ENCODE peak calls at places on chromosome 4, in six cellular contexts. T, W, C, I, A and D are unnamed samples.

GRCh38 chr4:41179086-41179374 is 35.3 kb downstream of the APBB2 start:
- DNase-seq in A (no peak), W (no peak), T (no peak), I (no peak), C (no peak), D (no peak)

GRCh38 chr4:35934370-35934981 is 309.8 kb downstream of the ARAP2 start:
- DNase-seq in C (no peak), T (no peak), W (no peak), A (peak; percentile 37), I (no peak), D (no peak)

GRCh38 chr4:52997132-52997416 is 135.0 kb downstream of the RASL11B start:
- DNase-seq in C (no peak), W (no peak), T (no peak), I (no peak), A (no peak), D (no peak)

GRCh38 chr4:142778908-142779307 is 67.2 kb downstream of the INPP4B start:
- DNase-seq in C (no peak), I (no peak), T (no peak), W (no peak), A (no peak), D (no peak)

GRCh38 chr4:18106620-18107019 is 85.1 kb upstream of the LCORL start:
- DNase-seq in C (no peak), T (no peak), A (no peak), I (no peak), W (no peak), D (no peak)

GRCh38 chr4:7395635-7396034 is 39.1 kb downstream of the PSAPL1 start:
- DNase-seq in W (no peak), I (no peak), C (peak; percentile 64), T (no peak), A (no peak), D (peak; percentile 25)

GRCh38 chr4:43251760-43252317 is 359.3 kb downstream of the GRXCR1 start:
- DNase-seq in I (no peak), W (no peak), T (no peak), C (no peak), A (no peak), D (no peak)

GRCh38 chr4:168059251-168059650 is 33.1 kb upstream of the ANXA10 start:
- DNase-seq in C (no peak), I (no peak), W (no peak), T (no peak), A (no peak), D (no peak)

GRCh38 chr4:150569384-150569987 is 12.5 kb upstream of the MAB21L2 start:
- DNase-seq in T (peak; percentile 86), A (no peak), W (peak; percentile 75), C (no peak), I (no peak), D (no peak)

GRCh38 chr4:56976878-56977320 is 507 bp downstream of the NOA1 start:
- DNase-seq in C (no peak), T (no peak), A (peak; percentile 54), I (peak; percentile 89), W (peak; percentile 71), D (peak; percentile 87)

DNA sequence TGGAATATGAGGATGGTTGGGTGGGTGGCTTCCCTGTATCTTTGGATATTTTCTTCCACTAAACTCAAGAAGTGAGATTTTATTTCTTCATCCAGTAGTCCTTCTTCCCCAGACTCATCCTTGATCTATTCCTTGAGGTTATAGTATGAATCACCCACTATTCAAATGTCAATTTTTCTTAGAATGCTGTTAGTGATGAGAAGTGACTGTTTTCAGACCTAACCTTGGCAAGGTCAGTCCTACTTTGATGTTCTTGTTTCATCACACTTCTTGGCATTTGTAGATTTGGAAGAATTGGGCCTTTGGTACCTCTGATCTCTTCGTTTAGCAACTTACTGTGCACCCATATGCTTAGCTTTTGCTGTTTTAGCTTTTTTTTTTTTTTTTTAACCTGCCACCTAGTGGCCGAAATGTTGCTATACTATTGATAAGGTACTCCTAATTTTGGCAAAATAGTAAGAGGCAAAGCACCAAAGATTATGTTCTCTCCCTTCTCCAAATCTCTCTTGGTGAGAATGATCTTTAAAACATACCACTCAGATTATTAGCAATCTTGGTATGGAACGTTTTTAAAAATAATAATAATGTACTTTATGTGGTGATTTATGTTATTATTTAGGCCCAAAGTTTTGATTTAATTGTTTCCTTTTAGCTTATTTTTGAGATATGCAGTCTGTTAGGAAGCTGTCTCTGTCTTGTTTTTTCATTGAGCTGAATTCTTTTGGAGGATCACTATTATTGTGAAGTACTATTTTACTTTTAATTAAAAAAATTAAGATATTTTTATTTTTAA is 16.5 kb downstream of the DCK start:
- DNase-seq in I (no peak), W (no peak), T (no peak), C (no peak), A (peak; percentile 47), D (no peak)
- TF ChIP-seq CTCF in I (peak; percentile 71), W (peak; percentile 24), T (peak; percentile 55), C (peak; percentile 40), A (peak; percentile 62), D (peak; percentile 83)

DNA sequence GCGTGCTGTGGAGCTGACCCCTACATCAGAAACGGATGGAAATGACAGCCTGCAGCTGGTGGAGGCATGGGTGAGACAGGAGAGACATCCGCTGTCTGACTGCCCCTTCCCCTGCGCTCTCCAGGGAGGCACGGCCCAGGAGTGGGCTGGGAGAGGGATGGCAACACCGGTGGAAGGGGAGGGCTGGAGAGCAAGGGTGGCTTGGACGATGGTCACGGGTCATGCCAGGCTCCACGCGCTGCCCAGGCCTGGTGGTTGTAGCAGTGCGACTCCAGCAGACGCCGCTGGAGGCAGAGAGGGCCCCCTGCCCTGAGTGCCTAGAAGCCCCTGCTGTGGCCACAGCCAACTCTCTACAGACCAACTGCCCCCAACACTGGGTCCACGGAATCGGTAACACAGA is 47.9 kb downstream of the GAK start:
- DNase-seq in I (no peak), C (no peak), W (no peak), T (no peak), A (no peak), D (no peak)
- H3K36me3 ChIP-seq in I (peaks cover 84% of the 10 kb centered on the region), C (peaks cover 57% of the 10 kb centered on the region), W (peaks cover 96% of the 10 kb centered on the region), T (peaks cover 42% of the 10 kb centered on the region), A (no peaks in the 10 kb centered on the region), D (peaks cover 37% of the 10 kb centered on the region)

DNA sequence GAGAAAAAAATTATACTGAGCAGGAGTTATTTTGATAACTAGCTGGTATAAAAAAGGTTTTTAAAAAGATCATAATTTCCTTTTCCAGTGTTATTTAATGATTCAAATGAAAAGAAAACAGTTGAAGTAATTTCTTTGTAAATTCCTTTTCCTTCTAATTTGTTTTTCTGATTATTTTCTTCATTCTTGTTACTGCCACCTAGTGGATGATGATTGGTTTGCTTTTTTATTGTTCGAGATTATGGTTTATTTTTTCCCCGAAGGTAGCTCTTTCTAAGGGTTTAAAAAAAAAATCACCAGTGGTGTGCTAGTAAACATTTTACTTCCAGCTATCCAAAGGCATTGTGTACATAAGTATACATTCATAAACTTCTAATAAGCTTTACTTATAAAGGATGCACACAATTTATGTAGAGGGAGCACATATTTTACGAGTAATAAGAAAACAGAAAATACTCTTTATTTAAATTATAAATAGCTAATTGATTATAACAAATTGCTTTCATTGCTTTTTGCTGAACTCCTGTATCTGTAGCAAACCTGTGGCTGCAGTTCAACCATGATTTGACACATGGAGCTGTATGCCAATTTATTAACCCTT is 98.0 kb upstream of the ANK2 start:
- DNase-seq in C (no peak), T (no peak), I (no peak), W (no peak), A (peak; percentile 7), D (no peak)
- H3K27me3 ChIP-seq in C (no peaks in the 10 kb centered on the region), T (no peaks in the 10 kb centered on the region), I (no peaks in the 10 kb centered on the region), W (no peaks in the 10 kb centered on the region), A (no peaks in the 10 kb centered on the region), D (no peaks in the 10 kb centered on the region)

DNA sequence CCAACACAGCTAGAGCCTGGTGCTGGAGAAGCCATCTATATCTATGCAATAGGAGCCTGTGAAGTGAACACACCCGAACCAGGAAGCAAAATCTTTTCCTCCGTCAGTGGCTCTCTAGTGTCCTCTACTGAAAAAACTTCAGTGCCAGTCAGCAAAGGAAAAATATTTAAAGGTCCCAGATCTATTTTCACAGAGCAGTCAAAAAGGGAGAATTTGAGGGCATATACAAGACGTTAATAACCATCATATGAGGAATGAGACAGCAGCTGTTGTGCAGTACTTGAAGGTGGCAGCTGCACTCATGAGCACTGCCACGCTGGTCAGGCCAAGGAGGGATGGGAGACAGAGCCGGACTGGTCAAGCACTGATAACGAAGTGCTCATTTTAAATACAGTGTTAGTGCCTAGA is 14.4 kb downstream of the MCUB start:
- DNase-seq in T (no peak), C (no peak), W (no peak), A (no peak), I (no peak), D (no peak)
- TF ChIP-seq CTCF in T (peak; percentile 28), C (no peak), W (no peak), A (peak; percentile 39), I (peak; percentile 36), D (no peak)

GRCh38 chr4:28277931-28278330 is 1417.3 kb downstream of the STIM2 start:
- DNase-seq in A (no peak), I (no peak), W (no peak), T (no peak), C (no peak), D (no peak)

GRCh38 chr4:28279249-28279648 is 1418.6 kb downstream of the STIM2 start:
- DNase-seq in C (no peak), T (no peak), I (no peak), W (no peak), A (no peak), D (no peak)

DNA sequence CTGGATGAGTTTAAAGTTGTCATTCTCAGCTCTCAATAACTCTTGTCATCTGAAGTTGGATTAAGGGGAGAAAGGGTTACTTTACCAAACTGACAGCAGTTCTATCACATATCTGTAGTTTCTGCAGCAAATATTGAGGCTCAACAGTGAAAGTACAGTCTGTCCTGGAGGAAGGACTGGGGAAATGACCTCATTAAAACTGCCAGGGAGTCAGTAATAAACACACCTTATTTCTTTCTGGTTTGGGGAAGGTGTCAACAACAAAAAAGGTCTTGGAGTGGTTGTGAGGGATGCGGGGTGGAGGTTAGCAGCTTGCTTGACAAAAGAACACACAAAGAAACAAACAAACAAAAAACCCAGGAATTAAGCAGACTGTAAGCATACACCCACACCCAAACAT is 1418.0 kb downstream of the STIM2 start:
- DNase-seq in I (no peak), A (no peak), T (no peak), C (no peak), W (no peak), D (no peak)
- H3K36me3 ChIP-seq in I (no peaks in the 10 kb centered on the region), A (no peaks in the 10 kb centered on the region), T (no peaks in the 10 kb centered on the region), C (no peaks in the 10 kb centered on the region), W (no peaks in the 10 kb centered on the region), D (no peaks in the 10 kb centered on the region)

DNA sequence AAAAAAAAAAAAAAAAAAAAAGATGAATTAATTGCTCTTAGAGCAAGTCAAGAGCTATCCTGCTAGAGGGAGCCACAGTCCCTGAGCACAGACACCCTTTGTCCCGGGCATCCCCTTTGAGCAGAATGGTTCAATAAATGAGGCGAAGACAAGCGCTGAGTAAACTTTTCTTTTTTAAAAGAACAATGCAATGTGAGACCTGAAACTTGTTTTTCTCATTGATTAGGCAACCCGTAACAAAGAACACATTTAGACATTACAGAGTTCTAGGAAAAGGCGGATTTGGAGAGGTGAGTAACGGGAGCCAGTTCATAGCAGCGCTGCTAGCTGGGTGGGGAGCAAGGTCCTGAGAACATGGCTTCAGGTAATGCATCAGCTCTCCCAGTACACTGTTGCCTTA is 46.1 kb downstream of the GRK4 start:
- DNase-seq in A (peak; percentile 16), T (no peak), I (no peak), C (no peak), W (no peak), D (peak; percentile 71)
- H3K27me3 ChIP-seq in A (no peaks in the 10 kb centered on the region), T (no peaks in the 10 kb centered on the region), I (no peaks in the 10 kb centered on the region), C (no peaks in the 10 kb centered on the region), W (no peaks in the 10 kb centered on the region), D (no peaks in the 10 kb centered on the region)